ENCODE peak calls at places on chromosomes 3 and 15, in six cellular contexts. Z is ascending aorta; L is NCI-H1105; Q is anterior cingulate cortex; U is BJ; O is effector memory CD8-positive, alpha-beta T cell. N is an unnamed sample.

GRCh38 chr3:102181202-102181920 is 253.5 kb upstream of the ZPLD1 start:
- DNase-seq in Q (no peak), L (no peak), U (peak), O (no peak), Z (no peak), N (peak)

GRCh38 chr3:191373327-191373726 is 43.0 kb upstream of the UTS2B start:
- DNase-seq in U (no peak), Z (no peak), Q (no peak), O (no peak), L (no peak), N (no peak)

GRCh38 chr3:142984255-142984654 is 17.1 kb upstream of the U2SURP start:
- DNase-seq in Z (no peak), U (no peak), L (no peak), O (no peak), Q (no peak), N (no peak)

GRCh38 chr15:78638658-78639314 is 2.2 kb downstream of the CHRNB4 start:
- DNase-seq in Z (no peak), Q (peak), U (no peak), O (peak), L (peak), N (no peak)

GRCh38 chr3:122322095-122323075 is 2.7 kb upstream of the CSTA start:
- DNase-seq in L (no peak), U (no peak), O (no peak), Q (no peak), Z (no peak), N (no peak)

GRCh38 chr3:119323401-119324107 is 29.4 kb downstream of the ARHGAP31 start:
- DNase-seq in U (no peak), O (no peak), L (peak), Z (no peak), Q (no peak), N (no peak)

GRCh38 chr3:47016086-47016933 is 36.8 kb downstream of the NBEAL2 start:
- DNase-seq in U (no peak), Z (no peak), O (no peak), Q (no peak), L (no peak), N (no peak)

GRCh38 chr3:132256984-132257383 is 60.2 kb upstream of the ACP3 start:
- DNase-seq in Z (no peak), Q (peak), U (no peak), L (peak), O (no peak), N (no peak)

GRCh38 chr3:119230071-119230470 is 10.6 kb downstream of the B4GALT4 start:
- DNase-seq in L (no peak), O (no peak), Z (no peak), Q (no peak), U (no peak), N (no peak)

GRCh38 chr3:133390715-133391114 is 9.1 kb upstream of the BFSP2 start:
- DNase-seq in Z (no peak), L (no peak), Q (no peak), U (no peak), O (no peak), N (no peak)

N was measured in AG04449.